ENCODE peak calls at places on chromosomes 3 and 15, in four cellular contexts. A, Y, K and V are unnamed samples.

GRCh38 chr15:26087395-26087794 is 224.3 kb upstream of the ATP10A start:
- ATAC-seq in A (no peak), Y (no peak), K (no peak), V (no peak)

GRCh38 chr3:69628956-69629355 is 110.3 kb upstream of the MITF start:
- ATAC-seq in A (no peak), Y (no peak), K (no peak), V (no peak)

GRCh38 chr15:86915811-86916331 is 836.2 kb downstream of the AGBL1 start:
- ATAC-seq in A (no peak), Y (peak), K (no peak), V (peak)

GRCh38 chr15:47386459-47386858 is 330.8 kb upstream of the SEMA6D start:
- ATAC-seq in A (no peak), Y (no peak), K (no peak), V (no peak)

GRCh38 chr3:123383101-123384053 is 65.5 kb downstream of the ADCY5 start:
- ATAC-seq in A (no peak), Y (no peak), K (no peak), V (peak)

GRCh38 chr3:38038447-38038911 is 529 bp upstream of the DLEC1 start:
- ATAC-seq in A (no peak), Y (no peak), K (no peak), V (no peak)

GRCh38 chr15:56814429-56814828 is 81.1 kb upstream of the ZNF280D start:
- ATAC-seq in A (no peak), Y (no peak), K (no peak), V (no peak)

GRCh38 chr3:149850787-149851582 is 38.0 kb downstream of the RNF13 start:
- ATAC-seq in A (peak), Y (peak), K (no peak), V (no peak)

GRCh38 chr3:52763466-52763865 is 7.3 kb downstream of the NEK4 start:
- ATAC-seq in A (no peak), Y (no peak), K (no peak), V (no peak)

GRCh38 chr3:122973893-122974615 is 53.5 kb downstream of the SEMA5B start:
- ATAC-seq in A (no peak), Y (no peak), K (no peak), V (no peak)

GRCh38 chr15:49421991-49422390 is 1.1 kb upstream of the FGF7 start:
- ATAC-seq in A (peak), Y (peak), K (peak), V (peak)

GRCh38 chr15:45314960-45315359 is 62.9 kb downstream of the SLC28A2 start:
- ATAC-seq in A (peak), Y (peak), K (no peak), V (no peak)

GRCh38 chr3:37872413-37873160 is 10.9 kb downstream of the CTDSPL start:
- ATAC-seq in A (no peak), Y (no peak), K (no peak), V (no peak)

GRCh38 chr15:31031471-31032064 is 40.1 kb upstream of the MTMR10 start:
- ATAC-seq in A (no peak), Y (no peak), K (peak), V (no peak)

GRCh38 chr3:11818033-11818432 is 28.7 kb downstream of the TAMM41 start:
- ATAC-seq in A (no peak), Y (no peak), K (no peak), V (no peak)

GRCh38 chr3:161171113-161171512 is 50.0 kb upstream of the NMD3 start:
- ATAC-seq in A (no peak), Y (no peak), K (no peak), V (peak)

GRCh38 chr15:74220475-74221248 is 15.5 kb upstream of the CCDC33 start:
- ATAC-seq in A (no peak), Y (no peak), K (no peak), V (no peak)

GRCh38 chr15:34773916-34774315 is 19.1 kb upstream of the GJD2 start:
- ATAC-seq in A (no peak), Y (no peak), K (no peak), V (no peak)

GRCh38 chr3:52623234-52623792 is 62.4 kb downstream of the PBRM1 start:
- ATAC-seq in A (no peak), Y (no peak), K (no peak), V (no peak)

GRCh38 chr3:33392703-33393125 is 47.5 kb downstream of the UBP1 start:
- ATAC-seq in A (no peak), Y (peak), K (no peak), V (peak)

GRCh38 chr3:162719684-162720341 is 1223.2 kb downstream of the OTOL1 start:
- ATAC-seq in A (no peak), Y (peak), K (no peak), V (no peak)

GRCh38 chr3:51434746-51435323 is 43.8 kb downstream of the RBM15B start:
- ATAC-seq in A (peak), Y (peak), K (peak), V (peak)

GRCh38 chr3:34882764-34883163 is 756.6 kb upstream of the ARPP21 start:
- ATAC-seq in A (no peak), Y (no peak), K (no peak), V (no peak)

GRCh38 chr3:11434017-11434526 is 161.9 kb downstream of the ATG7 start:
- ATAC-seq in A (no peak), Y (peak), K (no peak), V (peak)

GRCh38 chr15:62856466-62857246 is 185.9 kb upstream of the TPM1 start:
- ATAC-seq in A (no peak), Y (no peak), K (no peak), V (no peak)

GRCh38 chr3:30826381-30827061 is 67.9 kb downstream of the GADL1 start:
- ATAC-seq in A (no peak), Y (no peak), K (no peak), V (no peak)

GRCh38 chr3:16522820-16523219 is 9.3 kb upstream of the RFTN1 start:
- ATAC-seq in A (no peak), Y (no peak), K (peak), V (no peak)

GRCh38 chr3:9146367-9147071 is 102.9 kb downstream of the SRGAP3 start:
- ATAC-seq in A (no peak), Y (no peak), K (peak), V (no peak)

GRCh38 chr3:156860873-156861272 is 34.7 kb downstream of the LEKR1 start:
- ATAC-seq in A (no peak), Y (no peak), K (no peak), V (no peak)

GRCh38 chr3:150495563-150496168 is 50.6 kb downstream of the SERP1 start:
- ATAC-seq in A (peak), Y (peak), K (peak), V (no peak)

GRCh38 chr3:151346292-151346691 is 16.9 kb upstream of the P2RY13 start:
- ATAC-seq in A (no peak), Y (no peak), K (no peak), V (peak)

GRCh38 chr3:4396006-4396405 is 71.1 kb downstream of the SUMF1 start:
- ATAC-seq in A (no peak), Y (no peak), K (no peak), V (no peak)

GRCh38 chr15:78937132-78937739 is 7.6 kb downstream of the CTSH start:
- ATAC-seq in A (peak), Y (no peak), K (no peak), V (peak)

GRCh38 chr3:29381595-29381994 is 100.7 kb downstream of the RBMS3 start:
- ATAC-seq in A (no peak), Y (no peak), K (no peak), V (peak)

GRCh38 chr3:188950832-188951489 is 220.8 kb upstream of the TPRG1 start:
- ATAC-seq in A (no peak), Y (peak), K (no peak), V (peak)

GRCh38 chr3:66432767-66433521 is 67.9 kb downstream of the LRIG1 start:
- ATAC-seq in A (no peak), Y (no peak), K (no peak), V (no peak)

GRCh38 chr15:99703603-99704443 is 29.4 kb downstream of the LYSMD4 start:
- ATAC-seq in A (peak), Y (peak), K (peak), V (peak)
- TF ChIP-seq CTCF in A (peak), Y (peak), K (peak), V (peak)

DNA sequence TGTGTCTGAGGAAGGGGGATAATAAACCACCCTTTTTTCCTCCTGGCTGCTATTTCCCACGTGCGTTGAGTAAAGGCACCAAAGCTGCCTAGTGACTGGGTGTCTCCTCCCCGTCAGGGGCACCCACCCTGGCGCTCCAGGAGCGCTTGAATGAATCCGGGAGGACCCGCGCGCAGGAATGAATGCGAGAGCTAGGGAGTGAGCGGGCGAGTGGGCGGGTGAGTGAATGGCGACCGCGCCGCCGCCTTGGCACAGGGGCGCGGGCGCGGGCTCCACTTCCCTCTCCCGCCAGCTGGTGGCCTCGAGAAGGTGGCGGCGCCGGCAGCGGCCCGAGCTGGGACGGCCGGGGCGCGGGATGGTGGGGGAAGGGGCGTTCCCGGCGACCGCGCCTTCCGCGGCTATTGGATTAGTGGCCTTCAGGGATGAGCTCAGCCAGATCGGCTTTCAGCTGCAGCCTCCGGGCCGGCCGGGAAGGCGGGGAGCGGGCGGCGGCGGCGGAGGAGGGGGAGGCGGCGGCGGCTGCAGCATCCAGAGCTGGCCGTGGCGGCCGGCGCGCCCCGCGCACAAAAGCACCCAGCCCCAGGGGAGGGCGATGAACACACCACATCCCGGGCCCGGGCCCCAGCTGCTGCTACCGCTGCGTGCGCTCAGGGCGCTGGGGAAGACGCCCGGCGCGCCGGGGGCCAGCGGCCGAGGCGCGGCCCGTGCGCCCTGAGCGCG is at the start of gene SPSB4:
- ATAC-seq in A (no peak), Y (peak), K (peak), V (peak)
- TF ChIP-seq POLR2AphosphoS5 in A (no peak), Y (no peak), K (no peak), V (no peak)

GRCh38 chr3:195774917-195775316 is 36.8 kb downstream of the MUC4 start:
- ATAC-seq in A (peak), Y (peak), K (no peak), V (peak)
- TF ChIP-seq CTCF in A (peak), Y (peak), K (peak), V (peak)

DNA sequence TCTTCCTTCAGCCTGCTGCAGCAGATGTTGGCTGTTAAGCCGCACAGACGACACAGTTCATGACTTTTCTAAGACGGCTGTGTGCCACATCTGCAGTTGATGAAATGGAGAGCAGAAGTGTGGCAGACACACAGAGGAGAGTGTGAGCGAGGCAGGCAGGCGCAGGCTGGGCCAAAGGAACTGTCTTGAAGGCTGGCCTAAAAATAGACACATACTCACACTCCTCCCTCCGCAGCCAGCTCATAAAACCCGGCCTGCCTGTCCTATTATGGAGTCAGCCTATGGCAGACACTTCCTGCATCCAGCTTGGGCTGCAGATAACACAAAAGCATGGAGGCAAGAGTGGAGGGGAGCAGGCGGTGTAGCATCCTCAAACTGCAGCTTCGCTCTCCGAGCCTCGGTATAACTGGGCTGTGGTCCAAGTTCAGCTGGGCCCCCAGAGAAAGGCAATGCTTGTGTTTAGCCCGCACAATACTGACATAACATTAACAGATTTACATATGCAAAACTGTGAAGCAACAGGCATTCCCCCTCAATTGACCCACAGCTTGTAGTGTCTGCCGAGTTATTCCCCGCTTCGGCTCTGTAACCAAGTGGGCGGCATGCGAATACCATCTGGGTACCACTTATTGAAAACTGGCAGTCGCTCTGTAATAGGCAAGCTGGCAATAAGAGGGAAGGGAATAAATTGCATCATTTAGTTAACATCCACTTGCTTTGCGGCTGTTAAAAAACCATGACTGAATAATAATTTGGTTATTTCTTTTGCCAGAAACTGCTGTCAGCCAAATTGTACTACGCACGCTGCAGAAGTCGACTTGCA is 40.8 kb downstream of the FOXP1 start:
- ATAC-seq in A (peak), Y (no peak), K (no peak), V (peak)
- TF ChIP-seq POLR2AphosphoS5 in A (no peak), Y (no peak), K (no peak), V (peak)

GRCh38 chr3:129934234-129935123 is 40.0 kb upstream of the TRH start:
- ATAC-seq in A (peak), Y (peak), K (peak), V (no peak)

GRCh38 chr3:129940086-129940485 is 34.4 kb upstream of the TRH start:
- ATAC-seq in A (peak), Y (no peak), K (no peak), V (no peak)

GRCh38 chr3:129936757-129937156 is 37.8 kb upstream of the TRH start:
- ATAC-seq in A (peak), Y (peak), K (peak), V (peak)

GRCh38 chr3:129937717-129938116 is 36.8 kb upstream of the TRH start:
- ATAC-seq in A (no peak), Y (no peak), K (no peak), V (no peak)

GRCh38 chr3:129938140-129938930 is 36.2 kb upstream of the TRH start:
- ATAC-seq in A (no peak), Y (no peak), K (no peak), V (no peak)
- TF ChIP-seq CTCF in A (no peak), Y (peak), K (peak), V (peak)

DNA sequence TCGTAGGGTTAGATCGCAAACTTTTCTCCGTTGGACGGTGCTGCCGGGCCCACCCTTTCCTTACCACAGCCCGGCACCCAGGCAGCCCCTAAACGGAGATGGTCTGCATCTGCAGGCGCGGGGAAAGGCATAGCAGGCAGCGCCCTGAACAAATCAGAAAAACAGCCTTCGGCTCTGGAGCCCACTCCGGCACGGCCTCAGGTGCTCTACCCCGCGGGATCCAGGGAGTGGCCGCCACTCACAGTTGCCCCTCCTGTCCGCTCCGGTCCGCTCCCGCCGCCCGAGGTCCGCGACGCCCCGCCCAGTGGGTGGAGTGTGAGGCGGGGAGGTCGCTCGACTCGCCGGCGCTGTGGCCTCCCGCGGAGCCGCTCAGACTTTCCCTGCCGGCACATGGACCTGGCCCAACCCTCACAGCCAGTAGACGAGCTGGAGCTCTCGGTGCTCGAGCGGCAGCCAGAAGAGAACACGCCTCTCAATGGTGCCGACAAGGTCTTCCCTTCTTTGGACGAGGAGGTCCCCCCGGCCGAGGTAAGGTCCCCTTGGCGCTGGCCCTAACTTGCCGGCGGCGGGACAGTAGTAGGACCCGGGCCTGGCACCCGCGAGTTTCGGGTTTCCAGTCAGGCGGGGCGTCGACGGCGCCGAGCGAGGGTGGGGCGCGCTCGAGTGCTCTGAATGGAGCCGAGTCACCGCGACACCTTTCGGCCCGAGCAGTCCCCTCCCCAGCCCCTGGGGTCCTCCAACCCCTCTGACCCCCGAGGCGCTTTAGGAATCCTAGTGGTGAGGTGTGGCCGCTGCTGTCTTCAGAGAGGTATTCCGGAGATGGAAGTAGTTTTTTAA is at the start of gene C3orf52:
- ATAC-seq in A (peak), Y (peak), K (peak), V (peak)
- TF ChIP-seq POLR2AphosphoS5 in A (no peak), Y (peak), K (no peak), V (peak)

GRCh38 chr3:134056464-134056891 is 26.8 kb upstream of the SLCO2A1 start:
- ATAC-seq in A (no peak), Y (no peak), K (no peak), V (no peak)

GRCh38 chr3:134057006-134057832 is 27.5 kb upstream of the SLCO2A1 start:
- ATAC-seq in A (no peak), Y (peak), K (peak), V (no peak)

GRCh38 chr3:134054231-134054630 is 24.5 kb upstream of the SLCO2A1 start:
- ATAC-seq in A (no peak), Y (no peak), K (no peak), V (no peak)

GRCh38 chr3:134055661-134056060 is 25.9 kb upstream of the SLCO2A1 start:
- ATAC-seq in A (no peak), Y (no peak), K (no peak), V (no peak)

GRCh38 chr3:134054881-134055280 is 25.2 kb upstream of the SLCO2A1 start:
- ATAC-seq in A (no peak), Y (no peak), K (no peak), V (no peak)
- TF ChIP-seq CTCF in A (no peak), Y (no peak), K (no peak), V (no peak)

DNA sequence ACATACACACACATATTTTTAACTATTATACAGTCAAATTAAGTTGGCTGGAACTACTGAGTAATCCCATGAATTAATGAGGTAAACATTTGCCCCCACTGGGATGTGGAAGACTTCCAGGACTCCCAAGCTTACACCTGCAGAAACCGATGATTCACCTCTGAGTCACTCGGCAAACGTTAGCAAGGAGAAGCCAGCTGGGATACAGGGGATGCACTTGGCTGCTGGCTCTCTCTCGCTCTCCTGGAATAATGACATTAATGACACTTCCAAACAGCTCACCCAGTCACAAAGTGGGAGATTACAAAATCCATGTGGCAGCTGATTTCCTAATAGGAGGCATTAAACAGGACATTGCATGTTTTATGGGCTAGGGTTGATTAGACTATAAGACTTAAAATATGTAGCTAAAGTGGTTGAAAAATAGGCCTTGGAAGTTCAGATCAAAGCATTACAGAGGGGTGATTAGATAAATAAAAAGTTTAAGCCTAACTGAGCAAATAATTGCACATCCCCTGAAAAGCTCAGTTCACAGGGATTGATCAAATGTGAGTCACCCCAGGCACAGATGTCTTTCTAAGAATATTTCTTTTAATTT is 500.9 kb downstream of the SOX2 start:
- ATAC-seq in A (no peak), Y (peak), K (no peak), V (peak)
- TF ChIP-seq POLR2AphosphoS5 in A (no peak), Y (peak), K (no peak), V (peak)